ENCODE peak calls at places on chromosomes 13 and 19, in five cellular contexts. One of them, this sample, is unnamed.

GRCh38 chr19:6739390-6739883 is at the start of gene TRIP10:
- DNase-seq in spleen: peak
- DNase-seq in K562: peak
- DNase-seq in stomach: peak
- DNase-seq in prostate gland: peak
- DNase-seq in this sample: peak

GRCh38 chr13:33275916-33276315 is 9.6 kb downstream of the STARD13 start:
- DNase-seq in prostate gland: no peak
- DNase-seq in K562: no peak
- DNase-seq in stomach: no peak
- DNase-seq in spleen: no peak
- DNase-seq in this sample: no peak

GRCh38 chr13:20526664-20527063 is 1.0 kb upstream of the CRYL1 start:
- DNase-seq in spleen: no peak
- DNase-seq in K562: no peak
- DNase-seq in prostate gland: no peak
- DNase-seq in stomach: no peak
- DNase-seq in this sample: no peak

GRCh38 chr13:33496336-33496735 is 210.8 kb upstream of the STARD13 start:
- DNase-seq in K562: no peak
- DNase-seq in spleen: no peak
- DNase-seq in stomach: no peak
- DNase-seq in prostate gland: no peak
- DNase-seq in this sample: no peak

GRCh38 chr19:10995926-10996600 is 35.2 kb downstream of the SMARCA4 start:
- DNase-seq in prostate gland: no peak
- DNase-seq in K562: no peak
- DNase-seq in stomach: no peak
- DNase-seq in spleen: no peak
- DNase-seq in this sample: no peak

GRCh38 chr13:77563110-77563509 is 27.6 kb downstream of the SCEL start:
- DNase-seq in spleen: no peak
- DNase-seq in stomach: no peak
- DNase-seq in K562: no peak
- DNase-seq in prostate gland: no peak
- DNase-seq in this sample: no peak

GRCh38 chr13:100235311-100235901 is 146.5 kb downstream of the PCCA start:
- DNase-seq in stomach: no peak
- DNase-seq in K562: peak
- DNase-seq in spleen: no peak
- DNase-seq in prostate gland: peak
- DNase-seq in this sample: no peak

GRCh38 chr19:55244004-55244680 is 14.7 kb downstream of the PPP6R1 start:
- DNase-seq in K562: no peak
- DNase-seq in prostate gland: no peak
- DNase-seq in stomach: no peak
- DNase-seq in spleen: peak
- DNase-seq in this sample: no peak

GRCh38 chr19:4369888-4370260 is 26.5 kb downstream of the MPND start:
- DNase-seq in prostate gland: no peak
- DNase-seq in stomach: peak
- DNase-seq in K562: no peak
- DNase-seq in spleen: peak
- DNase-seq in this sample: no peak

GRCh38 chr13:96297360-96297759 is 207.5 kb downstream of the HS6ST3 start:
- DNase-seq in K562: no peak
- DNase-seq in spleen: no peak
- DNase-seq in prostate gland: no peak
- DNase-seq in stomach: no peak
- DNase-seq in this sample: no peak

GRCh38 chr19:3719868-3720532 is 11.8 kb downstream of the TJP3 start:
- DNase-seq in spleen: no peak
- DNase-seq in prostate gland: no peak
- DNase-seq in K562: no peak
- DNase-seq in stomach: no peak
- DNase-seq in this sample: no peak

GRCh38 chr13:74040200-74040599 is 94.0 kb downstream of the KLF12 start:
- DNase-seq in prostate gland: no peak
- DNase-seq in stomach: peak
- DNase-seq in spleen: peak
- DNase-seq in K562: peak
- DNase-seq in this sample: no peak

GRCh38 chr13:107373551-107373950 is 805.6 kb upstream of the ARGLU1 start:
- DNase-seq in stomach: no peak
- DNase-seq in spleen: no peak
- DNase-seq in K562: no peak
- DNase-seq in prostate gland: no peak
- DNase-seq in this sample: no peak

GRCh38 chr19:51410950-51411748 is 6.3 kb downstream of the SIGLEC10 start:
- DNase-seq in spleen: no peak
- DNase-seq in K562: no peak
- DNase-seq in prostate gland: no peak
- DNase-seq in stomach: no peak
- DNase-seq in this sample: no peak
- TF ChIP-seq POLR2AphosphoS5 in spleen: no peak
- TF ChIP-seq POLR2AphosphoS5 in K562: no peak
- TF ChIP-seq POLR2AphosphoS5 in prostate gland: no peak
- TF ChIP-seq POLR2AphosphoS5 in stomach: no peak
- TF ChIP-seq POLR2AphosphoS5 in this sample: no peak

GRCh38 chr13:57739791-57740190 is 108.2 kb downstream of the PCDH17 start:
- DNase-seq in spleen: no peak
- DNase-seq in K562: no peak
- DNase-seq in prostate gland: no peak
- DNase-seq in stomach: no peak
- DNase-seq in this sample: no peak

GRCh38 chr13:57739089-57739488 is 107.5 kb downstream of the PCDH17 start:
- DNase-seq in spleen: no peak
- DNase-seq in prostate gland: no peak
- DNase-seq in K562: no peak
- DNase-seq in stomach: no peak
- DNase-seq in this sample: no peak

DNA sequence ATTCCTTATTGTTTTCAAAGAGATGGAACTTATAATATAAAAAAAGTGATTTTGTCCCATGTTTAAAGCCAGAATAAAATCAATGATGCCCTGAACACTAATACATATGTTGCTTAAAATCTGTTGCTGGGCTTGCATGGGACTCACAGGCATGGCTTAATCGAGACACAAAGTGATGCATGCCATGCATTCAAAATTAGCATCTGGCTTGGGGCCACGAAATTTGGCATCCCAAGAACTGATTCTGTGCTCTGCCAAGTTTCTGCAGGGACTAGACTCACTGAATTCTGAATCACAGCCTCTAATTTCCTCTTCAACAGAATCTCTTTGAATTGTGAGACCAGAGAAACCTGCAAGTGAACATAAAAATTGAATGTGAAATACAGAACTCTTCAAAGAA is 109.2 kb downstream of the PCDH17 start:
- DNase-seq in prostate gland: no peak
- DNase-seq in spleen: no peak
- DNase-seq in stomach: no peak
- DNase-seq in K562: no peak
- DNase-seq in this sample: no peak
- TF ChIP-seq POLR2A in prostate gland: no peak
- TF ChIP-seq POLR2A in spleen: no peak
- TF ChIP-seq POLR2A in stomach: no peak
- TF ChIP-seq POLR2A in K562: no peak
- TF ChIP-seq POLR2A in this sample: no peak

GRCh38 chr19:1057185-1057857 is 9.6 kb upstream of the ARHGAP45 start:
- DNase-seq in spleen: peak
- DNase-seq in stomach: no peak
- DNase-seq in prostate gland: no peak
- DNase-seq in K562: no peak
- DNase-seq in this sample: no peak
- TF ChIP-seq CTCF in spleen: peak
- TF ChIP-seq CTCF in stomach: no peak
- TF ChIP-seq CTCF in prostate gland: no peak
- TF ChIP-seq CTCF in K562: no peak
- TF ChIP-seq CTCF in this sample: no peak

DNA sequence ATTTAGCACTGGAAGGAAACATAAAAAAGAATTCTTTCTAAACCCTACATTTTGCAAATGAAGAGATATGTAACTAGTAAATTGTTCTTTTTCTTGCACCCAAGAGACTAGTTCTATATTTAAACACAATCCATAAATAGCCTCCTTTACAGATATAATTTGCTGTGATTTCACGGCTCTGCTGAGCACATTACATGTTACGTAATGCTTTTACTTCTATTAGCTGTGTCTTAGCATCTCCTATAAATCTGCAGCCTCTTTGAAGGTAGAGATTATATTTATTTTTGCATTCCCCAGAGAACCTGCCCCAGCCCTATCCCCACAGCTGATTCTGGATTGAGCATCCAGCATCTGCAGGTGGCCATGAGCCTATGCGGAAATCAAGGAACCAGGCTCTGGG is 32.2 kb downstream of the LACC1 start:
- DNase-seq in prostate gland: no peak
- DNase-seq in stomach: no peak
- DNase-seq in K562: no peak
- DNase-seq in spleen: no peak
- DNase-seq in this sample: no peak
- TF ChIP-seq POLR2AphosphoS5 in prostate gland: no peak
- TF ChIP-seq POLR2AphosphoS5 in stomach: no peak
- TF ChIP-seq POLR2AphosphoS5 in K562: no peak
- TF ChIP-seq POLR2AphosphoS5 in spleen: no peak
- TF ChIP-seq POLR2AphosphoS5 in this sample: no peak

DNA sequence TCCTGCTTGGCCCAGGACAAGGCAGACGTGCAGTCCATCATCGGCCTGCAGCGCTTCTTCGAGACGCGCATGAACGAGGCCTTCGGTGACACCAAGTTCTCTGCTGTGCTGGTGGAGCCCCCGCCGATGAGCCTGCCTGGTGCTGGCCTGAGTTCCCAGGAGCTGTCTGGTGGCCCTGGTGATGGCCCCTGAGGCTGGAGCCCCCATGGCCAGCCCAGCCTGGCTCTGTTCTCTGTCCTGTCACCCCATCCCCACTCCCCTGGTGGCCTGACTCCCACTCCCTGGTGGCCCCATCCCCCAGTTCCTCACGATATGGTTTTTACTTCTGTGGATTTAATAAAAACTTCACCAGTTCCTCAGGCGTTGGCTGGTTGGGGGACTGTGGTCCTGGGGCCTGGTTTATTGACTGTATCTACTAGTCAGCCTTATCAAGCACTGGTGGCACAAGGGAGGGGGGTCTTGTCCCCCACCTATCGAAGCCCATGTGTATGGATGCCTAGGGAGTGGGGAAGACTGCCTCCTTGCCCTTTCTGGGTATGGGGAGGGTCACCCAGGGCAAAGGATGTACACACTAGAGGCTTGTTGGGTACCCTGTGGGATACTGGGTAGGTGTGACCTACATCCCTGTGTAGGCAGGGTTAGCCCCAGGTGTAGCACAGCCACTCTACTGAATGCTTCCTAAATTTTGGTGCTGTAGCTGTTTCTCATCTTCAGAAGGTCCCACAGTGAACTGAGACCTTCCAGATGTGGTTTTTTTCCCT is 4.4 kb downstream of the CHMP2A start:
- DNase-seq in spleen: no peak
- DNase-seq in prostate gland: no peak
- DNase-seq in stomach: no peak
- DNase-seq in K562: no peak
- DNase-seq in this sample: no peak
- TF ChIP-seq POLR2A in spleen: no peak
- TF ChIP-seq POLR2A in prostate gland: no peak
- TF ChIP-seq POLR2A in stomach: no peak
- TF ChIP-seq POLR2A in K562: peak
- TF ChIP-seq POLR2A in this sample: no peak

GRCh38 chr19:8109455-8109854 is 39.9 kb downstream of the FBN3 start:
- DNase-seq in K562: no peak
- DNase-seq in spleen: no peak
- DNase-seq in prostate gland: no peak
- DNase-seq in stomach: no peak
- DNase-seq in this sample: no peak
- TF ChIP-seq CTCF in K562: no peak
- TF ChIP-seq CTCF in spleen: no peak
- TF ChIP-seq CTCF in prostate gland: no peak
- TF ChIP-seq CTCF in stomach: no peak
- TF ChIP-seq CTCF in this sample: no peak

GRCh38 chr13:30306762-30307193 is 573 bp downstream of the KATNAL1 start:
- DNase-seq in K562: peak
- DNase-seq in prostate gland: peak
- DNase-seq in spleen: peak
- DNase-seq in stomach: peak
- DNase-seq in this sample: peak
- TF ChIP-seq POLR2AphosphoS5 in K562: no peak
- TF ChIP-seq POLR2AphosphoS5 in prostate gland: peak
- TF ChIP-seq POLR2AphosphoS5 in spleen: no peak
- TF ChIP-seq POLR2AphosphoS5 in stomach: no peak
- TF ChIP-seq POLR2AphosphoS5 in this sample: no peak